ENCODE peak calls at places on chromosomes 7 and 10, in five cellular contexts. C, O, J, F and Z are unnamed samples. For H3K4me1, the result is how much of the 10 kb centered on the place peaks cover.

GRCh38 chr7:22008011-22008410 is 62.3 kb upstream of the CDCA7L start:
- DNase-seq in C (no peak), J (no peak), O (no peak), F (no peak), Z (no peak)

GRCh38 chr10:97943294-97943693 is 87.1 kb downstream of the CRTAC1 start:
- DNase-seq in F (no peak), C (no peak), O (no peak), J (no peak), Z (no peak)

GRCh38 chr10:87921934-87922688 is 58.7 kb downstream of the PTEN start:
- DNase-seq in C (no peak), J (peak), O (no peak), F (no peak), Z (no peak)

GRCh38 chr7:117036836-117037235 is 83.5 kb downstream of the ST7 start:
- DNase-seq in O (no peak), C (no peak), F (no peak), J (peak), Z (no peak)

GRCh38 chr7:34523233-34523918 is 134.6 kb upstream of the NPSR1 start:
- DNase-seq in F (peak), J (no peak), O (no peak), C (peak), Z (no peak)

GRCh38 chr7:101172854-101173751 is 7.0 kb downstream of the NAT16 start:
- DNase-seq in O (peak), C (peak), J (peak), F (no peak), Z (peak)

GRCh38 chr10:63681965-63682704 is 160.9 kb downstream of the REEP3 start:
- DNase-seq in O (peak), C (peak), J (no peak), F (peak), Z (no peak)

GRCh38 chr10:5538446-5538845 is 13.7 kb downstream of the CALML3 start:
- DNase-seq in J (no peak), C (no peak), F (peak), O (no peak), Z (no peak)

GRCh38 chr10:93815304-93816091 is 57.8 kb downstream of the LGI1 start:
- DNase-seq in O (no peak), F (no peak), J (peak), C (peak), Z (no peak)

GRCh38 chr7:135509589-135509838 is 388 bp downstream of the CNOT4 start:
- DNase-seq in F (no peak), J (peak), O (no peak), C (no peak), Z (no peak)

GRCh38 chr7:13359656-13360055 is 629.8 kb downstream of the ETV1 start:
- DNase-seq in O (no peak), J (peak), C (peak), F (no peak), Z (no peak)
- TF ChIP-seq CTCF in O (no peak), J (peak), C (peak), F (no peak), Z (no peak)

GRCh38 chr10:132006966-132007365 is 25.2 kb upstream of the BNIP3 start:
- DNase-seq in C (no peak), F (no peak), J (peak), O (no peak), Z (no peak)
- H3K4me1 ChIP-seq in C (under half), F (under half), J (half or more), O (under half), Z (under half)

DNA sequence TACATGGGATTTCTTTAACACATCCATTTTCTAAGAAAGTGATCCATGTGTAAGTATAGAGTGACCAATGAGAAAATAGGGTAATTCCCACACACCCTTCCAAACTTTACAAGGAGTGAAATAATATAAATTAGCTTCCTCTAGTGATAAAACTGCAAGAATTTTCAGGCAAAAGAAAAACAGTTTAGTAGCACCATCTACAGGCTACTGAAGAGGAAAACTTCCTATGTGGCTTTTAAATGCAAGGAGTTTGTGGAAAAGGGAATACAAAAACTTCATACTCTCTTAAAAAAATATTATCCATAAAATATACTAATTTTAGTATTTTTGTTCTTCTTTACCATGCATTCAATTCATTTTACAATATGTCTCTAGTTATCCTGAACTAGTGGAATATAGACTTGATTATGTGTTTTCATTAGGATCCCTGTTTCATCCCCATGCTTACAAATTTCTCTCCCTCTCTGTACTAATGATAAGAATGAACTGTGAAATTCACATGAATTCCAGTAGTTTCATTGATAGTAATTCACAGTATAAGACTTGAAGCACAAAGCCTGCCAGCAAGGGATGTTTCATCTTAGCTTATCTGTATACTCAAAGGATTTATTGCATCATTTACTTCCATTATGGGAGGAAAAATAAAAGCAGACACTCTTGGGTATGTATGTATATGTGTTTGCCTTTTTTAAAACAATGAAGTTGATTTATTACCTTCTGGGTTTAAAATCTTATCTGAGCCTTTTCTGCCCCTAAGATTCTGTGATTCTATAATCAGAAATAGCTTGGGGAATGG is 442.9 kb downstream of the AUTS2 start:
- DNase-seq in O (no peak), F (no peak), J (peak), C (no peak), Z (no peak)
- TF ChIP-seq CTCF in O (peak), F (peak), J (peak), C (no peak), Z (peak)

GRCh38 chr7:50667338-50667737 is 102.1 kb upstream of the DDC start:
- DNase-seq in J (no peak), O (no peak), C (no peak), F (no peak), Z (peak)

GRCh38 chr7:50664937-50665336 is 99.7 kb upstream of the DDC start:
- DNase-seq in O (no peak), F (no peak), J (no peak), C (no peak), Z (no peak)

GRCh38 chr7:50664461-50664922 is 99.3 kb upstream of the DDC start:
- DNase-seq in C (peak), J (no peak), O (no peak), F (peak), Z (no peak)

GRCh38 chr7:50666124-50666496 is 100.9 kb upstream of the DDC start:
- DNase-seq in O (no peak), F (no peak), C (no peak), J (no peak), Z (no peak)

GRCh38 chr7:50665403-50666123 is 100.4 kb upstream of the DDC start:
- DNase-seq in F (no peak), O (no peak), C (no peak), J (no peak), Z (no peak)
- H3K4me1 ChIP-seq in F (under half), O (half or more), C (under half), J (under half), Z (half or more)

GRCh38 chr10:12483996-12484944 is 134.9 kb downstream of the CAMK1D start:
- DNase-seq in O (no peak), C (no peak), F (no peak), J (no peak), Z (no peak)

GRCh38 chr10:12487366-12487765 is 138.0 kb downstream of the CAMK1D start:
- DNase-seq in C (no peak), O (no peak), F (no peak), J (no peak), Z (no peak)

GRCh38 chr10:12481956-12482355 is 132.6 kb downstream of the CAMK1D start:
- DNase-seq in C (no peak), J (no peak), F (no peak), O (no peak), Z (no peak)

GRCh38 chr10:12482586-12482985 is 133.2 kb downstream of the CAMK1D start:
- DNase-seq in J (peak), F (no peak), C (no peak), O (no peak), Z (no peak)

DNA sequence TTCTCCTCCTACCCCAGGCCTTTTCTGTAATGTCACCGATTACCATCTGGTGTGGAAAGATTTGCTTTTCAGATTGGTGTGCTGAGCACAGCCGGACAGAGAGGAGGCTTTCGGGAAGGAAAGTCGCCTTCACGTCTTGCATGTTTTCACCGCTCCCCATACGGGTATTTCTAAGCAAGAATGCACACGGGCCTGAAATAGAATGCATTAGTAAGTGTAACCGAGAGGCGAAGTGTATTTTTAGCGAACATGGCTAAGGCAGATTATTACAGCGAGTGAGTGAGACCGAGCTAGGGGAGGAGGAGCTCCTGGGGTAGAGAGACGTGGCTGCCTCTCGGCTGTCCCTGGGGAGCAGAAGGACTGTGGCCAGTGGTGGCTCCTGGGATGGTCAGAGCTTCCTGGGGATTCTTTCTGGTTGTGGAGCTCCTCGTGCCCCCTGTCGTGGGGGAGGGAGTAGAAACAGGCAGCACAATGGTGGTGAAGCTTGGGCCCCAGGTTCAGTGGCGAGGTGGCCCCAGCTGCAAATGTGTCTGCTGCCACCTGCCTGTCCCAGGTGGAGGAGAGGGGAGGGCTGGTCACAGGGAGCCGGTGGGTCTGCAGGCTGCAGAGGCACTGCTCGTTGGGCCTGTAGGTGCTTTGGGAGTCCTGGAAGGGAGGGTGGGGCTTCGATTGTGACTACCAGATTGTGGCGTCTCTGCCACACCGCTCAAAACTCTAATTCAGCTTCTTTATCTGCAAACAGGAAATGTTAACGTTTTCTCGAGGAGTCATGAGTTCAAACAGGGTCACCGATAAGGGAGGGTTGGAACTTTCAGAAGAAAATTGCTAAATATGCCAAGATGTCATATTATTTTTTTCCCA is 135.8 kb downstream of the CAMK1D start:
- DNase-seq in F (no peak), J (peak), C (no peak), O (peak), Z (peak)
- TF ChIP-seq CTCF in F (no peak), J (peak), C (no peak), O (no peak), Z (peak)